ENCODE peak calls at places on chromosomes 4 and X, in seven cellular contexts. M is fibroblast of pulmonary artery, T is upper lobe of left lung, F is left lung, D is esophagus squamous epithelium, H is OCI-LY7, Q is IMR-90. R is an unnamed sample.

GRCh38 chr4:136706942-136707341 is 825.4 kb downstream of the PCDH18 start:
- DNase-seq in M (no peak), T (no peak), F (no peak), D (no peak), H (no peak), Q (no peak), R (no peak)

GRCh38 chrX:47515941-47516649 is 33.1 kb upstream of the ZNF41 start:
- DNase-seq in M (peak), T (no peak), F (no peak), D (no peak), H (no peak), Q (peak), R (no peak)

GRCh38 chr4:171812377-171813194 is 618 bp upstream of the GALNTL6 start:
- DNase-seq in M (no peak), T (peak), F (peak), D (no peak), H (no peak), Q (no peak), R (no peak)

GRCh38 chrX:51641421-51642021 is 22.8 kb upstream of the CENPVL3 start:
- DNase-seq in M (peak), T (no peak), F (no peak), D (no peak), H (peak), Q (peak), R (no peak)

GRCh38 chr4:7029212-7029611 is 14.0 kb upstream of the TADA2B start:
- DNase-seq in M (no peak), T (no peak), F (no peak), D (no peak), H (no peak), Q (no peak), R (no peak)

GRCh38 chrX:17375631-17376380 is 806 bp downstream of the NHS start:
- DNase-seq in M (peak), T (peak), F (peak), D (no peak), H (no peak), Q (peak), R (no peak)

GRCh38 chrX:151516538-151517187 is 46.8 kb upstream of the PASD1 start:
- DNase-seq in M (no peak), T (peak), F (no peak), D (no peak), H (no peak), Q (no peak), R (no peak)

GRCh38 chr4:93066746-93067145 is 761.8 kb upstream of the ATOH1 start:
- DNase-seq in M (no peak), T (no peak), F (no peak), D (no peak), H (no peak), Q (peak), R (no peak)

GRCh38 chr4:1358421-1359160 is 11.6 kb downstream of the UVSSA start:
- DNase-seq in M (no peak), T (peak), F (peak), D (no peak), H (no peak), Q (no peak), R (no peak)

GRCh38 chrX:117985241-117985640 is 131.4 kb downstream of the KLHL13 start:
- DNase-seq in M (no peak), T (no peak), F (no peak), D (no peak), H (no peak), Q (peak), R (no peak)
- TF ChIP-seq CTCF in M (no peak), T (no peak), F (no peak), D (no peak), H (no peak), Q (peak), R (peak)

DNA sequence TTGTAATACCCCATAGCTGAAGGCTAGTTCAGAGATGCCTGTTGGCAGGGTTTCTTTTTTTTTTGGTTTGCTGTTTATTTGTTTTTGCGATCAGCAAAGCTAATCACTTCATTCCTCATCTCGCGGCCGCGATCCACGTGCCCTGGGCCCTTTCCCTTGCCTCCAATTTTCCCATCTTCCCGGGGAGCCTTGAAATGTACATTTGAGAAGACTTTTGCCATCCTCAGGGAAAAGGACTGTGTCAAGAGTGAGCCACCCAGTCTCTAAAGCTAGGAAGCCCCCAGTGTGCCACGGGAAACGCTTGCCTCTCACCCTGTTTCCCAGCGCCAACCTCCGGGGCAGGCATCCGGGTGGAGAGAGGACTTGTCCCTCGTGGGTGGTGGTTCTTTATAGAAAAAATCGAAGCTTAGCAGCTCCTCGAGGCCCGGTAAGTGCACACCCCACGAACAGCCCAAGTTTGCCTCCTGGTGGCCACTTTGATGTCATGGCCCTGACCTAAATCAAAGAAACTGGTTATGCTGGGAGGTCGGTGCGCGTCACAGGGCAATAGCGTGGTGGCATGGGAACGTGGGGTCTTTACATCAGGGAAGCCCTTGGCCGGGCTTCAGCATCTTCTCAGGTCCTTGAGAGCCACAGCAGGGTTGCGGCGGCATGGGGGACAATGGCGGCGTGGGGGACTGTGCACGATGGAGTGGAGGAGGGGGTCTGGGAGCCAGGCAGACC is 42.0 kb downstream of the MAP7D3 start:
- DNase-seq in M (peak), T (no peak), F (no peak), D (no peak), H (no peak), Q (peak), R (no peak)
- H3K4me3 ChIP-seq in M (no peak), T (no peak), F (no peak), D (no peak), H (no peak), Q (no peak), R (no peak)

GRCh38 chr4:132332932-132333722 is 816.0 kb upstream of the PCDH10 start:
- DNase-seq in M (peak), T (no peak), F (no peak), D (no peak), H (peak), Q (no peak), R (no peak)
- TF ChIP-seq CTCF in M (peak), T (no peak), F (no peak), D (no peak), H (peak), Q (no peak), R (peak)

GRCh38 chrX:25004485-25005032 is 11.2 kb downstream of the ARX start:
- DNase-seq in M (no peak), T (peak), F (no peak), D (no peak), H (no peak), Q (no peak), R (no peak)
- H3K4me3 ChIP-seq in M (no peak), T (no peak), F (no peak), D (no peak), H (no peak), Q (peak), R (no peak)

DNA sequence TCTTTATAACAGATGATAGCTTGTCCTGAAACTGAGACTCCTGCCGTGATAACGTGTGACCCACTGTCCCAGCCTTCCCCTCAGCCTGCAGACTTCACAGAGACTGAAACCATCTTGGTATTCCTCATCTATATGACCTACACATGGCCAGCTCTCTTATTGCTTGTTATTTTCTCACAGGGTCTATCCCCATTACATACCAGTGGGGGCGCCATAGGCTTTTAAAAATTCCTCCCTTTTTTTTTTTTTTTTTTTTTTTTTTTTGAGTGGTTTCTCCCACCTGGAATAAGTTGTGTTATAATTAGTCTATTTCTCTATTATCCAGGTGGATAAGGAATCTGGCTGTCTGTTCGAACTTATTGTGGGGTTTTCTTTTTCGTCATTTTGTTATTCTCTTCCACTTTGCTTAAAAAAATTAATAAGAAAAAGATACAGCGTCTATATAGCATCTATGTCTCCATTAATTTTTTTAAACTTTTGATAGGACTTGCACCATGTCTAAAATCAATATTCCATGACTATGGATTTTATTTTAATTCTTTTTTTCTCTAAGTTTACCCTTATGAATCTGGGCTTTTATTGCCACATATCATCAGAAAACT is 47.2 kb downstream of the GYG2 start:
- DNase-seq in M (peak), T (no peak), F (no peak), D (no peak), H (no peak), Q (no peak), R (no peak)
- TF ChIP-seq CTCF in M (peak), T (no peak), F (peak), D (peak), H (peak), Q (peak), R (peak)

R was measured in GM12864.